ENCODE peak calls at places on chromosomes 2 and 18, in nine cellular contexts. V is breast epithelium, R is gastrocnemius medialis, M is hepatocyte, Y is GM23338, N is aorta, H is heart right ventricle, K is mammary epithelial cell, O is body of pancreas. S is an unnamed sample. For H3K27me3 and H3K36me3, the result is how much of the 10 kb centered on the place peaks cover.

GRCh38 chr2:15023231-15023630 is 390.7 kb downstream of the LRATD1 start:
- DNase-seq in Y (no peak), K (peak), R (no peak), N (no peak), H (no peak), O (no peak), M (no peak), V (no peak), S (no peak)

GRCh38 chr2:106948550-106948949 is 62.6 kb upstream of the ST6GAL2 start:
- DNase-seq in K (no peak), H (no peak), O (no peak), M (no peak), V (no peak), Y (no peak), R (no peak), N (no peak), S (no peak)

GRCh38 chr2:176156959-176157498 is at the start of gene HOXD3:
- DNase-seq in K (no peak), O (no peak), M (no peak), N (peak), Y (peak), H (no peak), R (no peak), V (no peak), S (no peak)

GRCh38 chr18:8301427-8302172 is 307.6 kb upstream of the RAB12 start:
- DNase-seq in K (no peak), M (peak), V (no peak), H (no peak), N (no peak), R (no peak), Y (no peak), O (peak), S (no peak)

GRCh38 chr2:112724611-112725525 is 4.0 kb downstream of the NT5DC4 start:
- DNase-seq in Y (peak), N (no peak), K (no peak), O (no peak), M (peak), R (no peak), H (no peak), V (no peak), S (no peak)

GRCh38 chr18:13276530-13277520 is 58.3 kb downstream of the LDLRAD4 start:
- DNase-seq in R (no peak), H (no peak), K (no peak), O (no peak), M (no peak), V (peak), N (peak), Y (no peak), S (no peak)

GRCh38 chr2:231791107-231791506 is 4.9 kb downstream of the COPS7B start:
- DNase-seq in N (no peak), M (no peak), K (no peak), O (no peak), R (no peak), V (no peak), Y (no peak), H (no peak), S (no peak)

GRCh38 chr2:165401285-165401852 is 68.1 kb upstream of the CSRNP3 start:
- DNase-seq in Y (peak), H (no peak), O (peak), R (no peak), M (peak), K (peak), N (no peak), V (no peak), S (peak)

GRCh38 chr2:15298769-15299168 is 262.4 kb downstream of the NBAS start:
- DNase-seq in V (no peak), O (no peak), R (no peak), Y (no peak), H (no peak), N (no peak), K (peak), M (no peak), S (no peak)

GRCh38 chr2:70083344-70084156 is 3.7 kb upstream of the PCBP1 start:
- DNase-seq in M (peak), Y (no peak), O (no peak), R (no peak), N (no peak), K (peak), H (no peak), V (no peak), S (no peak)

GRCh38 chr2:219496247-219496646 is 2.4 kb upstream of the GMPPA start:
- DNase-seq in R (no peak), N (no peak), M (no peak), H (no peak), V (no peak), K (no peak), O (no peak), Y (no peak), S (no peak)
- H3K27me3 ChIP-seq in R (under half), N (under half), M (half or more), H (half or more), V (under half), K (under half), O (under half), Y (under half), S (under half)

DNA sequence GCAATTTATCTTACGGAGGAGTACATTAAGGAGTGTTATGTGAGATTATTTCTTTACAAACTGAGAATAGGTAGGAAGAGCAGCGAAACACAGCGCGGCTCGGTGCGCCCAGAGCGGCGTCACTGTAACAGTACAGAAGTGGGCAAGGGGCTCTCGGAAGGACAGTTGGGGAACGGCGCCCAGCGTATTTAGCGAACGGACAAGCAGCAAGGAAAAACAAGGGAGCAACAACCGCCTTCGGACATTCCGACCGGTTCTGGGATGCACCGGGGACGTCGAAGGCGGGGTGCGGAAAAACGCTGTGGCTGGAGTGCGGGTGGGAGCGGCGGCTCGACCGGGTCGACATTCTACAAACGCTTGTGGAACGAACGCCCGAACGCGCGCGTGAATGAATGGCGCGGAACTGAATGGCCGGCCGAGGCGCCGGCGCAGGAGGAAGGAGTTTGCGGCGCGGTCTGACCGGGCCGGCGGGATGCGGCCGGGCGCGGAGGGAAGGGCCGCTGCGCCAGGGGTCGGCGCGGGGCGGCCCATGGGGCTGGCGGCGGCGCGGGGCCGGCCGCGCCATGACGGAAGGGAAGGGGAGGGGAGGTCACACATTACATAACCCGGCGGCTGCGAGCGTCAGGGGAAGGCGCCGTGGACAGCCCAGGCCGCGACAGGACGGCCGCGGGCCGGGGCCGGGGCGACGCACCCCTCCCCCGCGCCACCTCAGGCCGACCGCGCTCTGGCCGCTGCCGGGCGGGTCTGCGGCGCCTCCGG is 639 bp downstream of the REV1 start:
- DNase-seq in K (peak), V (peak), H (peak), Y (peak), O (peak), R (peak), N (peak), M (peak), S (peak)
- H3K27ac ChIP-seq in K (peak), V (peak), H (peak), Y (peak), O (peak), R (peak), N (no peak), M (peak), S (peak)

DNA sequence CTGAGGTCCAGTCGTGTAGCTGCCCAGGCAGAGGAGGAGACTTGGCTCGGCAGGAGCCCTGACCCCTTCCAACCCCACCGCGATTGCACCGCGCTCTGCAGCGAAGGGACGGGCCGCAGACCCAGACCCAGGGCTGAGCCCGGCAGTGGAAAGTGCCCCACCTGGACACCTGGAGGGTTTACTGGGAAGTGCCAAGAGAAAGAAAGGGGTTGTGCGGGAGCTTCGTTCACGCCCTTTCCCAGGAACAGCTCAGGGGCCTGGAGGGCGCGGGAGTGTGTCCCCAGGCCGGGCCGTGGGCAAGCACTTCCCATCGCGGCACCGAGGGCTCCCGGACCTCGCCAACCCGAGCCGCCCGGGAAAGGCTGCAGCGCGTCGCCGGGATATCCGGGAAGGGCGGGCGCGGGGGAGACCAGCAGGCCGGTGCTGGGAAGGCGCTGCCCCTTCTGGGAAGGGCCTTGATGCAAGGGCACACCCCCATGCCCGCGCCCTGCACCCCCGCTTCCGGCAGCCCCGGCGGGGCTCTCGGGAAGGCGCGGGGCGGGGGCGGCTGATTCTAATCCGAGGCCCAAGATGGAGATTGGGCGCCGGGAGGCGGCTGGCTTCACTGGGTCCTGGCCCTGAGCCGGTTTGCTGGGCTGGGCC is 36.1 kb upstream of the MRPL33 start:
- DNase-seq in N (peak), O (peak), Y (peak), R (peak), H (peak), K (peak), M (peak), V (peak), S (peak)
- H3K36me3 ChIP-seq in N (under half), O (under half), Y (under half), R (under half), H (under half), K (under half), M (under half), V (under half), S (under half)

DNA sequence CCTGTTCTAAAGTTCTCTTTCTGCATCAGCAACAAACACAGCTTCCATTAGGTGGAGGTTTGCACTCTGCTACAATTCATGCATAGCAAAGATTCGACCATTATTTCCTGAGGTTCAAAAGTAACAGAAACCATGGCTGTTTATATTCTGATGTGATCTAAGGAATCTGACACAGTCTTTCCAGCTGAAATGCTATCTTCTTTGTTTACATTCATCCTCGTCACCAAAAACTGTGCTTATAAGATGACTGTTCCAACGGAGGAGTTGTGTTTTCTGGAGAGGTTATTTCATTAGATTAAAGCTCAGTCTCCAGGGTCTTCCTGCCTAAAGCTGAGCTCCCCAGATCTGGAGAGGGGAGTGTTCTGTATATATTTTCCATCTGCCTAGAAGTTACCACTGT is 45.2 kb upstream of the LYPD6B start:
- DNase-seq in V (no peak), Y (no peak), K (no peak), M (no peak), O (no peak), N (no peak), R (no peak), H (no peak), S (no peak)
- H3K27me3 ChIP-seq in V (under half), Y (under half), K (under half), M (under half), O (under half), N (under half), R (under half), H (under half), S (under half)

DNA sequence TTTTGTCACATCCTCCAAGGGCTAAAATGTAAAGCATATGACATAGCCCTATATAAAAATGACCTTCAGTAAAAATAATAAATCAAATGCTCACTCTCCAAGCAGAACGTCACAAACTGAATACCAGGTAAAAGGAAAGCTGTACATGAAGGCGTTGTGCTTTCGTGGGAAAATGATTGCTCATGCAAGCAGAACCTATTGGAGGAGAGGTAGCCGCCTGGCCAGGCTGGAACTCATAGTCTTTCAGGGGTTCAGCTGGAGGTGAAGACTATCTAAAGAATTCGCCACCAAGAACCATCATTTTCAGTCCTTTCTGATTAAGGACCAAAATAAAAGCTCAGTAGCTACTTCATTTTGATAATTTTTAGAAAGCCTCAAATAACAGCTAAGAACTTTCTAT is 44.6 kb downstream of the ANKRD44 start:
- DNase-seq in O (no peak), R (no peak), K (no peak), H (no peak), V (no peak), M (no peak), N (no peak), Y (no peak), S (no peak)
- H3K27ac ChIP-seq in O (no peak), R (no peak), K (no peak), H (no peak), V (no peak), M (no peak), N (no peak), Y (no peak), S (no peak)

GRCh38 chr2:86037795-86038192 is 67.9 kb downstream of the POLR1A start:
- DNase-seq in N (peak), O (no peak), H (no peak), V (no peak), R (peak), Y (no peak), K (no peak), M (no peak), S (no peak)
- H3K36me3 ChIP-seq in N (under half), O (under half), H (under half), V (under half), R (under half), Y (under half), K (under half), M (under half), S (half or more)

GRCh38 chr2:65620026-65620425 is 187.6 kb upstream of the SPRED2 start:
- DNase-seq in R (no peak), O (no peak), M (no peak), Y (no peak), H (no peak), K (no peak), N (no peak), V (no peak), S (no peak)
- H3K27me3 ChIP-seq in R (under half), O (under half), M (under half), Y (under half), H (under half), K (under half), N (under half), V (under half), S (under half)

GRCh38 chr2:227906991-227907390 is 35.6 kb downstream of the DAW1 start:
- DNase-seq in Y (no peak), N (no peak), O (no peak), H (no peak), V (no peak), R (no peak), M (no peak), K (no peak), S (no peak)

GRCh38 chr2:227903395-227903794 is 32.0 kb downstream of the DAW1 start:
- DNase-seq in O (no peak), R (no peak), V (no peak), M (no peak), Y (no peak), K (no peak), N (no peak), H (no peak), S (no peak)

DNA sequence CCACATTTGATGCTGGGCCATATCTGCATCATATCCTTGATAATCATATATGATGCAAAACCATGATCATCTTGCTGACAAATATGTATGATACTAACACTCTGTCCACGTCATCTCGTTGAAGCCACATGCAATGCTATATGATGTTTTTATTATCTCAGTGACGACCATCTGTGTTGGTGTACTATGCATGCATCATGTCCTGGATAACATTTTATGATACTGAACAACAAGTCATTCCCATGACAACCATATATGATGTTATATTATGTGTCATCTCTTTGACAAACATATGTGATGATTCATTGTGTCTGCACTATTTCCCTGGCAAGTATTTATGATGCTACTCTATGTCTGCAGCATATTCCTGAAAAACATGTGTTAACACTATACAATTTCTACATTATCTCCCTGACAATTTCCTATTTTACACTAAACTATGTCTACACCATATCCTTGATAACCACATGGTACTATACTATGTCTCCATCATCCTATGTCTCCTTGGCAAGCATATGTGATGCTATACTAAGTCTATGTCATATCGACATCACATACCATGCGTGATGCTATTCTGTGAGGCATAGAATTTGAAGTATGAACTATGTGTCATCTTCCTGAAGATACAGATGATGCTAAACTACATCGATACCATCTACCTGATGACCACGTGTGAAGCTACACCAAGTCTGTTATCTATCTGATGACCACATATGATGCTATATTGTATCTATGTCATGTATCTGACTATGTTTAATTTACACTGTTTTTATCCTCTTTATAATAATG is 37.0 kb downstream of the DAW1 start:
- DNase-seq in K (peak), O (no peak), H (no peak), N (no peak), Y (no peak), M (no peak), V (no peak), R (no peak), S (peak)
- H3K27ac ChIP-seq in K (no peak), O (no peak), H (no peak), N (no peak), Y (no peak), M (no peak), V (no peak), R (no peak), S (no peak)

GRCh38 chr2:127283275-127283674 is 10.7 kb downstream of the ERCC3 start:
- DNase-seq in H (no peak), Y (no peak), R (no peak), O (no peak), K (no peak), N (no peak), M (no peak), V (no peak), S (no peak)
- H3K36me3 ChIP-seq in H (half or more), Y (half or more), R (half or more), O (under half), K (under half), N (under half), M (under half), V (under half), S (half or more)

GRCh38 chr2:7031424-7032245 is 114.4 kb downstream of the RNF144A start:
- DNase-seq in H (no peak), K (peak), O (peak), Y (no peak), V (peak), R (peak), N (no peak), M (peak), S (peak)
- H3K27me3 ChIP-seq in H (under half), K (under half), O (under half), Y (under half), V (under half), R (under half), N (under half), M (under half), S (under half)